ENCODE peak calls at places on chromosomes 5 and 9, in four cellular contexts. V, G, T and I are unnamed samples.

GRCh38 chr5:143946821-143947220 is 134.9 kb downstream of the HMHB1 start:
- DNase-seq in V (no peak), G (no peak), T (no peak), I (no peak)

GRCh38 chr9:119477197-119477596 is 108.0 kb upstream of the BRINP1 start:
- DNase-seq in T (no peak), V (no peak), G (no peak), I (no peak)

GRCh38 chr9:90872835-90873294 is 71.2 kb downstream of the SYK start:
- DNase-seq in V (no peak), T (no peak), G (no peak), I (no peak)

GRCh38 chr9:113589890-113590289 is 126.4 kb downstream of the RGS3 start:
- DNase-seq in T (no peak), G (no peak), V (no peak), I (no peak)

GRCh38 chr9:127303830-127304229 is 39.3 kb downstream of the GARNL3 start:
- DNase-seq in T (no peak), V (no peak), G (no peak), I (no peak)

GRCh38 chr5:64811050-64811640 is 42.4 kb downstream of the CWC27 start:
- DNase-seq in V (no peak), T (no peak), G (no peak), I (peak)

GRCh38 chr9:15578719-15579118 is 25.9 kb downstream of the CCDC171 start:
- DNase-seq in V (no peak), G (no peak), T (no peak), I (no peak)

GRCh38 chr5:179769796-179770195 is 24.0 kb upstream of the LTC4S start:
- DNase-seq in V (no peak), T (no peak), G (no peak), I (no peak)

GRCh38 chr9:33517373-33517772 is 6.7 kb upstream of the ANKRD18B start:
- DNase-seq in V (no peak), G (no peak), T (no peak), I (peak)

GRCh38 chr9:114280636-114281315 is 42.1 kb upstream of the ORM1 start:
- DNase-seq in V (no peak), T (no peak), G (no peak), I (no peak)

GRCh38 chr5:35651002-35651756 is 33.5 kb downstream of the SPEF2 start:
- DNase-seq in V (peak), G (peak), T (peak), I (peak)